ENCODE peak calls at places on chromosomes 11 and 22, in five cellular contexts. E is SK-N-SH, U is MM.1S, G is mammary epithelial cell, Y is PC-3. Z is an unnamed sample. For H3K4me1, the result is how much of the 10 kb centered on the place peaks cover.

GRCh38 chr11:110295086-110295485 is 1.3 kb downstream of the RDX start:
- DNase-seq in E (no peak), U (no peak), G (no peak), Y (no peak), Z (no peak)

GRCh38 chr22:23834830-23835772 is 3.7 kb downstream of the DERL3 start:
- DNase-seq in E (peak), U (no peak), G (no peak), Y (no peak), Z (no peak)

GRCh38 chr22:40491990-40492631 is 121.7 kb downstream of the SGSM3 start:
- DNase-seq in E (no peak), U (peak), G (no peak), Y (no peak), Z (peak)

GRCh38 chr11:20835561-20835960 is 166.2 kb downstream of the NELL1 start:
- DNase-seq in E (no peak), U (no peak), G (no peak), Y (no peak), Z (no peak)

GRCh38 chr11:64207247-64208085 is 945 bp downstream of the FERMT3 start:
- DNase-seq in E (peak), U (no peak), G (no peak), Y (peak), Z (peak)

GRCh38 chr11:77799338-77799737 is 21.2 kb downstream of the RSF1 start:
- DNase-seq in E (no peak), U (no peak), G (no peak), Y (no peak), Z (no peak)

GRCh38 chr11:115741376-115741775 is 237.2 kb upstream of the CADM1 start:
- DNase-seq in E (no peak), U (no peak), G (peak), Y (no peak), Z (no peak)

GRCh38 chr11:69912911-69913451 is 93.8 kb upstream of the FGF3 start:
- DNase-seq in E (peak), U (peak), G (no peak), Y (no peak), Z (peak)

GRCh38 chr11:118241191-118242098 is 10.7 kb downstream of the MPZL3 start:
- DNase-seq in E (no peak), U (no peak), G (peak), Y (peak), Z (no peak)

GRCh38 chr11:35288817-35289541 is 130.4 kb downstream of the SLC1A2 start:
- DNase-seq in E (no peak), U (peak), G (peak), Y (peak), Z (no peak)

GRCh38 chr22:45683248-45683647 is 11.6 kb downstream of the ATXN10 start:
- DNase-seq in E (no peak), U (no peak), G (no peak), Y (no peak), Z (peak)

GRCh38 chr11:117822031-117822521 is 2.5 kb downstream of the FXYD2 start:
- DNase-seq in E (peak), U (peak), G (no peak), Y (peak), Z (peak)

GRCh38 chr22:44697423-44698179 is 4.4 kb upstream of the PRR5 start:
- DNase-seq in E (peak), U (peak), G (peak), Y (peak), Z (peak)

GRCh38 chr11:117986981-117987495 is 844 bp downstream of the IL10RA start:
- DNase-seq in E (no peak), U (peak), G (peak), Y (peak), Z (peak)

GRCh38 chr11:121249039-121249663 is 43.4 kb upstream of the SC5D start:
- DNase-seq in E (peak), U (peak), G (peak), Y (peak), Z (peak)

GRCh38 chr11:67648796-67649613 is 1.5 kb downstream of the ACY3 start:
- DNase-seq in E (no peak), U (no peak), G (no peak), Y (no peak), Z (peak)

DNA sequence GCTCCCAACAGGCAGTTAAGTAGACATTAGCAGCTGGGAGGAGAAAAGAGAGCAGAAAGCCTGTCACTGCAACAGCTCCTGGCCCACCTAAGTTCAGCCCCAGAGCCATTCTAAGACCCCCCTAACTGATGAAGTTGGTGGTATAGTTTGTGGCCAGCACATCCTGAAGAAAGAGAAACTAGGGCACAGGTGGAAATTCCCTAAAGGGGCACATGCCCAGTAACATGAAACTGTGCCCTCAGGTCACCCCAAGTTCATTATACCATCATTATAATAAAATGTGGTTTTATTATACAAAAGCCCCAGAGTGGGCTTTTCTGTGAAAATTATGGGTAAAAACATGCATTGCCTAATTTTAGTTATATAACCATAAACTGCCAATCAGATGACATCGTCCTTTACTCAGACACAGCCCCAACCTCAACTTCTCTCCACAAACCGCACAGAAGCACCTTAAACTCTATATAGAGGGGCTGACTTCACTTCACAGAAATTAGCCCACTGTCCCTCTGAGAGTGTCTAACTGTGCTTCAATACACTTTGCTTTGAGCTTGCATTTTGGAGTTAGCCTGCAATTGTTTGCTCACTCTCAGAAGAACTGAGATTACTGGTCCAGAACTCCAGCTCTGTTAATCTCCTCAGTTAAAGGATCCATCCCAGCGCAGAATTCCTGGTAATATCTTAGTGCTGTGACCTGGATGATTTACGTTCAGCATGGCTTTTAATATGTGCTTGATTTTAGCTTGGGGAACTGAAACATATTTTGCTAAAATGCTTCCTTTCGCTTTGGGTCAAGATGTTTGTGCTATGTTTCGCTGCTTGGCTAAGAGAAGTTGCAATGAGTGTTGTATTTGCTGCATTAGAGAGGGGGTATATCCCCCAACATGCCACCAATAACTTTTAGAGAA is 1.8 kb upstream of the APOL3 start:
- DNase-seq in E (no peak), U (peak), G (no peak), Y (no peak), Z (no peak)
- H3K4me1 ChIP-seq in E (under half), U (half or more), G (under half), Y (under half), Z (under half)

GRCh38 chr11:18790820-18791174 is 801 bp downstream of the PTPN5 start:
- DNase-seq in E (no peak), U (no peak), G (no peak), Y (no peak), Z (no peak)

GRCh38 chr11:18792827-18793226 is 1.2 kb upstream of the PTPN5 start:
- DNase-seq in E (no peak), U (no peak), G (no peak), Y (no peak), Z (no peak)

GRCh38 chr11:18789942-18790341 is 1.7 kb downstream of the PTPN5 start:
- DNase-seq in E (no peak), U (no peak), G (no peak), Y (no peak), Z (no peak)

GRCh38 chr11:18791175-18792065 is at the start of gene PTPN5:
- DNase-seq in E (peak), U (no peak), G (peak), Y (no peak), Z (no peak)

GRCh38 chr11:18792066-18792591 is 531 bp upstream of the PTPN5 start:
- DNase-seq in E (no peak), U (no peak), G (peak), Y (no peak), Z (no peak)
- H3K4me2 ChIP-seq in E (peak), U (peak), G (no peak), Y (peak), Z (no peak)

GRCh38 chr11:61162092-61162935 is 1.1 kb upstream of the VPS37C start:
- DNase-seq in E (peak), U (peak), G (peak), Y (peak), Z (peak)
- H3K4me1 ChIP-seq in E (under half), U (under half), G (under half), Y (under half), Z (under half)

DNA sequence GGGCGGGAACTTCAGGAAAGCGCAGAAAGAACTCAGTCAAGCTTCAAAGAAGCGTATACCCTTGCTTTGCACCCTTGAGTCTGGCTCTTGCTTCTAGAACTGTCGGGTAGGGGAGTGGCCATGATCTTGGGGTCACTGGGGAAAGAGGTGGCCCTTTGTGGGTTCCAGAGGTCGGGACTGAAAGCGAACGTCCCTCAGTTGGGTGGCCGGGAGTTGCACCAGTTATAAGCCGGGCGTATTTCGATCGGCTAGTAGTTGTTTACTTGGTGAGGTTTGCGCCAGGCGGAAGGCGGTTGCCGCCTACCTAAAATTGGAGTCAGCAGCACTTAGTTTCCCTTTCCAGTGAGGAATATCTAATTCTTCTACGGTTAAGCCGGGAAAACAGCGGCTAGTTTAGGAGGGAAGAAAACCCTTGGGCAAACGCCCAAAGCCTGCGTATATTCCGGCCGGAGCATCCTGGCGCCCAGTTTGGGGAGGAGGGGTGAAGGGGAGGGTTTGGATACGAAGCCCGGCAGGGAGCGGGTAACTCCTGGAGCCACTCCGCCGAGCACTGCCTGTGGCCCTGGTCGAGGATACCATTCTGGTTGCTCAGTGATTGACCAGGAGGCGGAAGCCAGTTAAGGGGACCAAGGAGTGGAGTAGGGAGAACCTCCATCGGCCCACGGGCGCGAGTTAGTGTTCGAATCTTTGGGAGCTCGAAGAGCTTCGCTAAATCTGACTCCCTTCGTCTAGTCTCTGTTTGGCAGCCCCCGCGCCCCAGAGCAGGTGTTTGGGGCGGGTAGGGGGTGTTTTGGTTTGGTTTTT is 810 bp upstream of the WT1 start:
- DNase-seq in E (peak), U (no peak), G (no peak), Y (no peak), Z (no peak)
- H3K4me2 ChIP-seq in E (no peak), U (no peak), G (no peak), Y (peak), Z (no peak)

GRCh38 chr11:11467278-11467677 is 114.2 kb upstream of the CSNK2A3 start:
- DNase-seq in E (peak), U (no peak), G (no peak), Y (peak), Z (no peak)

GRCh38 chr11:11463397-11463796 is 110.3 kb upstream of the CSNK2A3 start:
- DNase-seq in E (peak), U (no peak), G (no peak), Y (no peak), Z (no peak)

GRCh38 chr11:11464555-11464954 is 111.5 kb upstream of the CSNK2A3 start:
- DNase-seq in E (no peak), U (no peak), G (no peak), Y (peak), Z (no peak)

GRCh38 chr11:11468919-11469318 is 115.9 kb upstream of the CSNK2A3 start:
- DNase-seq in E (no peak), U (no peak), G (no peak), Y (no peak), Z (no peak)

GRCh38 chr11:11465280-11465679 is 112.2 kb upstream of the CSNK2A3 start:
- DNase-seq in E (no peak), U (no peak), G (no peak), Y (no peak), Z (no peak)
- H3K4me1 ChIP-seq in E (under half), U (under half), G (under half), Y (under half), Z (under half)

GRCh38 chr11:12646478-12646877 is 27.7 kb upstream of the TEAD1 start:
- DNase-seq in E (no peak), U (no peak), G (no peak), Y (no peak), Z (peak)

GRCh38 chr11:12640355-12640754 is 33.9 kb upstream of the TEAD1 start:
- DNase-seq in E (no peak), U (no peak), G (no peak), Y (peak), Z (no peak)

GRCh38 chr11:12640926-12641849 is 33.0 kb upstream of the TEAD1 start:
- DNase-seq in E (no peak), U (no peak), G (no peak), Y (no peak), Z (no peak)

GRCh38 chr11:12642040-12642439 is 32.2 kb upstream of the TEAD1 start:
- DNase-seq in E (no peak), U (no peak), G (peak), Y (no peak), Z (no peak)

DNA sequence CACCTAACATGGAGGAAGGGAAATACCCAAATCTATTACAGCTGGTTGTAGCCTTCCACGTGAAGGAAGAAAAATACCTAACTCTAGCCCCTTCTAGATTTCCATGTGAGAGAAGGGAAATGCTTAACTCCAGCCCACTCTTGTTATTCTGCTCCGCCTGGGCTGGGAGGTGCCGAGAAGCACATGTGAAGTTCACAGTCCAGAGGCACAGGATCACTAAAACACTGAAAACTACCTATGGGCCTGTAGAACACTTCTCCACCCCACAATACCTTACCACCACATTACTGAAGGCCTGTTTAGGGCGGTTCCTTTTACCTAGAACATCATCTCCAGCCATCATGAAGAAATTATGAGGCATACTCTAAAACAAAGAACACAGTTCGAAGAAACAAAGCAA is 31.2 kb upstream of the TEAD1 start:
- DNase-seq in E (no peak), U (no peak), G (no peak), Y (no peak), Z (no peak)
- H3K4me2 ChIP-seq in E (no peak), U (no peak), G (no peak), Y (no peak), Z (no peak)

GRCh38 chr11:65311197-65311631 is 3.5 kb upstream of the CDC42EP2 start:
- DNase-seq in E (no peak), U (no peak), G (peak), Y (peak), Z (no peak)
- H3K4me1 ChIP-seq in E (under half), U (under half), G (under half), Y (under half), Z (under half)

GRCh38 chr11:1856306-1857005 is 3.6 kb downstream of the LSP1 start:
- DNase-seq in E (no peak), U (no peak), G (no peak), Y (no peak), Z (no peak)
- H3K4me2 ChIP-seq in E (no peak), U (no peak), G (no peak), Y (no peak), Z (no peak)